ENCODE peak calls at places on chromosomes 3 and 15, in seven cellular contexts. E, X, V, P, G, D and W are unnamed samples.

GRCh38 chr3:141930801-141931200 is 54.4 kb downstream of the ATP1B3 start:
- DNase-seq in V (no peak), E (no peak), G (no peak), P (no peak), D (no peak), X (no peak), W (peak)

GRCh38 chr15:51318382-51319150 is 19.8 kb downstream of the CYP19A1 start:
- DNase-seq in D (no peak), X (no peak), P (no peak), G (no peak), V (no peak), E (peak), W (no peak)

GRCh38 chr3:151305778-151306157 is 10.9 kb downstream of the GPR87 start:
- DNase-seq in D (no peak), P (no peak), G (no peak), E (peak), X (no peak), V (no peak), W (no peak)

GRCh38 chr15:70318996-70319465 is 221.3 kb upstream of the TLE3 start:
- DNase-seq in P (peak), V (peak), G (no peak), E (peak), X (no peak), D (peak), W (no peak)

GRCh38 chr15:22811640-22812039 is 25.2 kb downstream of the NIPA1 start:
- DNase-seq in X (peak), D (no peak), E (no peak), G (no peak), P (no peak), V (peak), W (no peak)

GRCh38 chr15:73331501-73331900 is 37.3 kb downstream of the HCN4 start:
- DNase-seq in D (no peak), G (no peak), V (no peak), P (no peak), X (no peak), E (no peak), W (no peak)

GRCh38 chr15:100727291-100727851 is 125.0 kb downstream of the ASB7 start:
- DNase-seq in V (no peak), X (no peak), E (no peak), D (no peak), P (no peak), G (no peak), W (peak)

GRCh38 chr3:10238330-10238995 is 9.8 kb upstream of the TATDN2 start:
- DNase-seq in P (no peak), E (no peak), G (peak), X (no peak), D (no peak), V (no peak), W (no peak)

GRCh38 chr15:65286069-65286703 is 497 bp downstream of the PARP16 start:
- DNase-seq in D (peak), V (no peak), E (no peak), P (peak), G (peak), X (no peak), W (peak)

GRCh38 chr3:64143399-64144130 is 81.7 kb downstream of the PRICKLE2 start:
- DNase-seq in P (no peak), E (peak), V (no peak), G (no peak), D (no peak), X (peak), W (no peak)

GRCh38 chr15:57364282-57365007 is 11.9 kb upstream of the CGNL1 start:
- DNase-seq in X (no peak), V (no peak), G (no peak), P (no peak), D (no peak), E (no peak), W (no peak)

GRCh38 chr15:67031321-67031720 is 34.1 kb upstream of the SMAD3 start:
- DNase-seq in D (no peak), V (no peak), E (no peak), G (no peak), P (no peak), X (no peak), W (no peak)

GRCh38 chr3:101865751-101866509 is 16.6 kb downstream of the NFKBIZ start:
- DNase-seq in P (no peak), G (no peak), X (no peak), D (no peak), E (no peak), V (no peak), W (no peak)

GRCh38 chr3:138928727-138929372 is 18.1 kb downstream of the FOXL2 start:
- DNase-seq in X (no peak), P (no peak), E (no peak), V (no peak), G (no peak), D (no peak), W (no peak)

GRCh38 chr3:156761713-156762575 is 64.2 kb upstream of the LEKR1 start:
- DNase-seq in P (no peak), X (no peak), E (no peak), V (no peak), D (no peak), G (no peak), W (no peak)

GRCh38 chr15:38699633-38700230 is 135.1 kb upstream of the RASGRP1 start:
- DNase-seq in V (peak), E (peak), G (peak), P (peak), D (peak), X (peak), W (peak)

GRCh38 chr3:177377166-177377565 is 179.9 kb upstream of the TBL1XR1 start:
- DNase-seq in E (no peak), V (no peak), X (no peak), P (no peak), D (no peak), G (no peak), W (no peak)

GRCh38 chr3:184066211-184066610 is 13.4 kb downstream of the HTR3C start:
- DNase-seq in P (no peak), V (no peak), G (no peak), E (peak), D (no peak), X (no peak), W (no peak)

GRCh38 chr3:57673158-57673557 is 19.7 kb downstream of the DENND6A start:
- DNase-seq in P (no peak), X (no peak), D (no peak), V (no peak), E (no peak), G (no peak), W (no peak)

GRCh38 chr3:76582632-76583378 is 457.1 kb upstream of the ROBO2 start:
- DNase-seq in E (no peak), G (no peak), D (no peak), X (no peak), V (no peak), P (no peak), W (no peak)

GRCh38 chr3:118938183-118938961 is 96.3 kb downstream of the IGSF11 start:
- DNase-seq in G (no peak), E (no peak), V (no peak), P (no peak), D (no peak), X (no peak), W (no peak)

GRCh38 chr3:133717424-133717823 is 28.8 kb upstream of the TF start:
- DNase-seq in V (no peak), E (no peak), D (no peak), X (no peak), P (no peak), G (no peak), W (no peak)

GRCh38 chr15:76961277-76962010 is 29.9 kb downstream of the RCN2 start:
- DNase-seq in P (no peak), E (no peak), X (no peak), D (no peak), G (no peak), V (no peak), W (no peak)

GRCh38 chr3:78878011-78878410 is 889.8 kb downstream of the ROBO1 start:
- DNase-seq in D (no peak), V (no peak), X (no peak), E (peak), P (no peak), G (no peak), W (no peak)

GRCh38 chr3:194584866-194585265 is 48.4 kb downstream of the TMEM44 start:
- DNase-seq in E (no peak), D (no peak), V (no peak), X (no peak), P (no peak), G (no peak), W (no peak)

GRCh38 chr3:18670755-18671154 is 245.6 kb upstream of the SATB1 start:
- DNase-seq in E (no peak), P (no peak), X (no peak), D (no peak), G (no peak), V (no peak), W (no peak)

GRCh38 chr3:117903226-117903625 is 1131.4 kb downstream of the IGSF11 start:
- DNase-seq in P (no peak), G (no peak), E (peak), X (peak), V (no peak), D (no peak), W (no peak)

GRCh38 chr3:153443961-153444360 is 281.9 kb downstream of the RAP2B start:
- DNase-seq in G (peak), V (no peak), D (no peak), X (no peak), P (peak), E (peak), W (no peak)

DNA sequence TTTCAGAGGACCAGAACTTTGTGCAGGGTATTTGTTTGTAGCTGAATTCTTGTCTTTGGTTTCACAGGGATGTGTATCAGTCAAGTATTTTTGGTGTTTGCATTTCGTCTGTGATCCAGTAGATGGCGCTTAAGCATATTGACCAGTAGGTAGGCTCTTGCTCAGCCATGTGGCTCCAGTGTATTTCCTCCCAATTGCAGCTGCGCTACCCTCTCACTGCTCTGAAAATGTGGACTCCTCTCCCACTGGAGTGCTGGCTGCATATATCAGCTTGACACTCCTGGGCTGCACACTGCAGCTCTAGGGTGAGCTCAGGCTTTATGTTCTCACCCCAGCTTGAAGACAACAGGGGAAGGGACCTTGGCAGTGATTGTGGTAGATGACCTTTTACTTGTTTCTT is 1264.3 kb upstream of the ALCAM start:
- DNase-seq in G (peak), E (peak), D (no peak), P (peak), V (no peak), X (peak), W (peak)
- TF ChIP-seq CTCF in G (peak), E (peak), D (no peak), P (peak), V (peak), X (peak), W (peak)

GRCh38 chr3:185968168-185968567 is 30.4 kb upstream of the TRA2B start:
- DNase-seq in P (no peak), E (no peak), D (no peak), V (no peak), G (no peak), X (no peak), W (no peak)
- TF ChIP-seq CTCF in P (no peak), E (peak), D (no peak), V (no peak), G (no peak), X (no peak), W (no peak)

GRCh38 chr3:146747928-146748327 is 142.8 kb upstream of the PLSCR5 start:
- DNase-seq in P (no peak), V (no peak), G (no peak), D (no peak), X (no peak), E (peak), W (no peak)
- TF ChIP-seq CTCF in P (no peak), V (no peak), G (no peak), D (no peak), X (no peak), E (peak), W (no peak)

DNA sequence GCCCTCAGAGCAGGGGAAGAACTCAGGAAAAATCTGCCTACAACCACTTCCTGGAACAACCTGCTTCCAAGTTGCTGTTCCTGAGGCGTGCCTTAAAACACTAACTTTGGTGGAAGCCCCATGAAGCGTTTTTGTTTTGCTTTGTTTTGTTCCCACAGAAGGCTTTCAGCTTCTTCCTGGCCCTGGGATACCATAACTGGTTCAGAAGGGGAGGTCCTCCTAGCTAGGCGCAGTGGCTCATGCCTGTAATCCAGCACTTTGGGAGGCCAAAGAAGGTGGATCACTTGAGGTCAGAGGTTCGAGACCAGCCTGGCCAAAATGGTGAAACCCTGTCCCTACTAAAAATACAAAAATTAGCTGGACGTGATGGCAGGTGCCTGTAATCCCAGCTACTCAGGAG is 1.2 kb upstream of the IP6K1 start:
- DNase-seq in V (no peak), D (no peak), P (no peak), G (no peak), E (no peak), X (no peak), W (no peak)
- TF ChIP-seq CTCF in V (no peak), D (no peak), P (no peak), G (no peak), E (no peak), X (no peak), W (no peak)

DNA sequence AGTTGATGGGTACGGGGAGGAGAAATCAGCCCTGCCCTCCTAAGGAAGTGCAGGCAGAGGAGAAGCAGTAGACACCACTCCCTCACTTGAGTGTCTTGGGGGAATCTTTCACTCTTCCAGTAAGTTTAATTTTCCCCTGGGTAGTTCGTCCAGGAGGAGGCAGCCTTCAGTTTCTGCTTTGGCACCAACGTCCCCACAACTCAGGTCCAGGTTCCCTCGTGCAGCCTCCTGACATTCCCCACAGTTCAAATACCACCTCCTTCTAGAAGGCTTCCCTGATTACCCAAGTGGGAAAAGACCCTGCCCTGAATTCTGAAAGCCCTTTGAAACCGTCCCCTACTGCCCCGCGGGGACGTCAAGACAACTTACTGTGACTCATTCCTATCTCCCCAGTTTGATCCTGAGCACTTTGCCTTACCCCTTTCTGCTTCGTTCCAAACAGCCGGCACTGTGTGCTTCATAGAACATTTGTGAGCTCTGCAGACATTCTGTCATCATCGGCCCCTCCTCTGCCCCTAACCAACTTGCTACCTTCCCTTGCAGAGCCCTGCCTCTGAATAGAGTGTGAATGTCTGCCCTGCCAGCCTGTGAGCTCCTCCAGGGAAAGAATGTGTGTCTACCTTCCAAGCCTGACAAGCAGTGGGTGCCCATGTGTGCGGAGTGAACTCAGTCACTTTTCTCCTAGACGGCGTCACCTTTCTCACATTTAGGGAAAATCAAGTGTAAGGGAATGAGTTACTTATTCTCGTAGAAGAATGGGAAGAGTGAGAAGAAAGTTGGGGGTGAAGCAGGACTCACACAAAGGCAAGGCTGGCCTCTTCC is 14.5 kb upstream of the SRP14 start:
- DNase-seq in V (no peak), E (no peak), D (no peak), P (no peak), X (no peak), G (peak), W (no peak)
- TF ChIP-seq CTCF in V (no peak), E (peak), D (no peak), P (no peak), X (peak), G (peak), W (peak)